ENCODE peak calls at places on chromosomes 11 and 22, in nine cellular contexts. I is mucosa of gallbladder, J is epithelial cell of prostate, B is AG20443, Z is left ventricle myocardium superior, O is mesenteric fat pad, D is AG10803, N is fibroblast of mammary gland, E is aorta. X is an unnamed sample.
A peak's percentile ranks its signal among the peaks of the same experiment; 100 is the strongest.

GRCh38 chr11:69425444-69425843 is 56.0 kb upstream of the LINC01488 start:
- DNase-seq in I (no peak), J (no peak), B (no peak), Z (no peak), O (no peak), D (no peak), N (no peak), E (no peak), X (no peak)

GRCh38 chr11:123357990-123358827 is 71.9 kb upstream of the GRAMD1B start:
- DNase-seq in I (no peak), J (no peak), B (peak; percentile 66), Z (peak; percentile 52), O (no peak), D (peak; percentile 35), N (peak; percentile 5), E (no peak), X (no peak)

GRCh38 chr11:110323786-110324185 is 27.4 kb upstream of the RDX start:
- DNase-seq in I (no peak), J (no peak), B (no peak), Z (no peak), O (no peak), D (no peak), N (no peak), E (no peak), X (no peak)

GRCh38 chr11:59614277-59615131 is 1.1 kb downstream of the OSBP start:
- DNase-seq in I (no peak), J (no peak), B (no peak), Z (no peak), O (no peak), D (peak; percentile 3), N (peak; percentile 16), E (no peak), X (no peak)

GRCh38 chr11:112518371-112518770 is 257.7 kb upstream of the PLET1 start:
- DNase-seq in I (no peak), J (no peak), B (no peak), Z (no peak), O (no peak), D (peak; percentile 33), N (no peak), E (no peak), X (no peak)

GRCh38 chr22:46587067-46587471 is 33.1 kb upstream of the GRAMD4 start:
- DNase-seq in I (no peak), J (no peak), B (no peak), Z (peak; percentile 20), O (no peak), D (no peak), N (no peak), E (peak; percentile 67), X (no peak)

GRCh38 chr11:90851196-90851595 is 628.3 kb upstream of the CHORDC1 start:
- DNase-seq in I (no peak), J (no peak), B (no peak), Z (no peak), O (no peak), D (no peak), N (no peak), E (no peak), X (no peak)

GRCh38 chr11:1520209-1520986 is 33.8 kb upstream of the MOB2 start:
- DNase-seq in I (no peak), J (no peak), B (no peak), Z (peak; percentile 43), O (no peak), D (no peak), N (no peak), E (no peak), X (no peak)

GRCh38 chr11:12090061-12090572 is 20.3 kb upstream of the MICAL2 start:
- DNase-seq in I (no peak), J (peak; percentile 72), B (peak; percentile 31), Z (no peak), O (no peak), D (peak; percentile 76), N (peak; percentile 78), E (no peak), X (peak; percentile 98)

GRCh38 chr11:62880231-62880802 is 379 bp upstream of the SLC3A2 start:
- DNase-seq in I (peak; percentile 45), J (peak; percentile 24), B (peak; percentile 89), Z (no peak), O (peak; percentile 91), D (peak; percentile 89), N (peak; percentile 95), E (peak; percentile 87), X (peak; percentile 72)

GRCh38 chr11:1830119-1830499 is 4.7 kb upstream of the SYT8 start:
- DNase-seq in I (no peak), J (no peak), B (no peak), Z (peak; percentile 15), O (no peak), D (no peak), N (no peak), E (no peak), X (peak; percentile 45)

X was measured in RWPE2.